ENCODE peak calls at places on chromosomes 6 and 20, in four cellular contexts. One of them, this sample, is unnamed.

GRCh38 chr6:223136-223535 is 69.2 kb upstream of the DUSP22 start:
- DNase-seq in endothelial cell: no peak
- DNase-seq in NCI-H1048: no peak
- DNase-seq in activated T-cell treated with anti-CD3 and anti-CD28 coated beads, Interleukin-2, amount 50 U/mL, for 24 hours: no peak
- DNase-seq in this sample: no peak

GRCh38 chr20:37166867-37167266 is 12.3 kb upstream of the RPN2 start:
- DNase-seq in endothelial cell: no peak
- DNase-seq in NCI-H1048: no peak
- DNase-seq in activated T-cell treated with anti-CD3 and anti-CD28 coated beads, Interleukin-2, amount 50 U/mL, for 24 hours: no peak
- DNase-seq in this sample: no peak

GRCh38 chr6:150514806-150515362 is 84.8 kb upstream of the PLEKHG1 start:
- DNase-seq in endothelial cell: no peak
- DNase-seq in NCI-H1048: peak
- DNase-seq in activated T-cell treated with anti-CD3 and anti-CD28 coated beads, Interleukin-2, amount 50 U/mL, for 24 hours: no peak
- DNase-seq in this sample: no peak

GRCh38 chr6:30882764-30883475 is 1.4 kb upstream of the DDR1 start:
- DNase-seq in endothelial cell: no peak
- DNase-seq in NCI-H1048: peak
- DNase-seq in activated T-cell treated with anti-CD3 and anti-CD28 coated beads, Interleukin-2, amount 50 U/mL, for 24 hours: no peak
- DNase-seq in this sample: no peak

GRCh38 chr20:60467078-60467477 is 508.9 kb downstream of the CDH26 start:
- DNase-seq in endothelial cell: no peak
- DNase-seq in NCI-H1048: no peak
- DNase-seq in activated T-cell treated with anti-CD3 and anti-CD28 coated beads, Interleukin-2, amount 50 U/mL, for 24 hours: no peak
- DNase-seq in this sample: no peak

GRCh38 chr6:28656715-28657114 is 131.0 kb downstream of the GPX5 start:
- DNase-seq in endothelial cell: no peak
- DNase-seq in NCI-H1048: no peak
- DNase-seq in activated T-cell treated with anti-CD3 and anti-CD28 coated beads, Interleukin-2, amount 50 U/mL, for 24 hours: no peak
- DNase-seq in this sample: no peak

GRCh38 chr6:6918216-6918983 is 189.4 kb upstream of the RREB1 start:
- DNase-seq in endothelial cell: no peak
- DNase-seq in NCI-H1048: no peak
- DNase-seq in activated T-cell treated with anti-CD3 and anti-CD28 coated beads, Interleukin-2, amount 50 U/mL, for 24 hours: peak
- DNase-seq in this sample: no peak

GRCh38 chr6:141877275-141877983 is 255.3 kb upstream of the GJE1 start:
- DNase-seq in endothelial cell: no peak
- DNase-seq in NCI-H1048: no peak
- DNase-seq in activated T-cell treated with anti-CD3 and anti-CD28 coated beads, Interleukin-2, amount 50 U/mL, for 24 hours: no peak
- DNase-seq in this sample: no peak

GRCh38 chr6:53986165-53986720 is 125.0 kb upstream of the MLIP start:
- DNase-seq in endothelial cell: peak
- DNase-seq in NCI-H1048: peak
- DNase-seq in activated T-cell treated with anti-CD3 and anti-CD28 coated beads, Interleukin-2, amount 50 U/mL, for 24 hours: no peak
- DNase-seq in this sample: peak

GRCh38 chr6:42066156-42066555 is 15.8 kb downstream of the TAF8 start:
- DNase-seq in endothelial cell: no peak
- DNase-seq in NCI-H1048: no peak
- DNase-seq in activated T-cell treated with anti-CD3 and anti-CD28 coated beads, Interleukin-2, amount 50 U/mL, for 24 hours: no peak
- DNase-seq in this sample: no peak

GRCh38 chr20:35947907-35948306 is 6.4 kb downstream of the SCAND1 start:
- DNase-seq in endothelial cell: no peak
- DNase-seq in NCI-H1048: no peak
- DNase-seq in activated T-cell treated with anti-CD3 and anti-CD28 coated beads, Interleukin-2, amount 50 U/mL, for 24 hours: no peak
- DNase-seq in this sample: no peak

GRCh38 chr6:50889912-50890311 is 71.2 kb downstream of the TFAP2B start:
- DNase-seq in endothelial cell: no peak
- DNase-seq in NCI-H1048: no peak
- DNase-seq in activated T-cell treated with anti-CD3 and anti-CD28 coated beads, Interleukin-2, amount 50 U/mL, for 24 hours: no peak
- DNase-seq in this sample: no peak